ENCODE peak calls at places on chromosome 1, in nine cellular contexts. T is testis, O is lung, L is fibroblast of lung, J is heart left ventricle, M is ovary, S is tibial artery, Y is breast epithelium, G is right atrium auricular region. W is an unnamed sample.
A peak's percentile ranks its signal among the peaks of the same experiment; 100 is the strongest.

GRCh38 chr1:192730206-192730605 is 78.6 kb upstream of the RGS2 start:
- DNase-seq in J (no peak), M (no peak), T (no peak), Y (no peak), L (no peak), G (no peak), O (no peak), S (no peak), W (peak; percentile 68)

GRCh38 chr1:228337031-228337564 is 69.5 kb downstream of the TRIM11 start:
- DNase-seq in S (peak; percentile 5), O (no peak), G (no peak), Y (no peak), J (peak; percentile 23), T (no peak), L (no peak), M (peak; percentile 28), W (no peak)

GRCh38 chr1:228286505-228287417 is 78.9 kb downstream of the OBSCN start:
- DNase-seq in S (no peak), T (no peak), Y (no peak), L (no peak), G (no peak), O (no peak), J (peak; percentile 15), M (peak; percentile 23), W (no peak)

GRCh38 chr1:205604825-205605544 is 26.8 kb downstream of the ELK4 start:
- DNase-seq in M (no peak), T (no peak), G (no peak), S (no peak), J (no peak), L (no peak), O (no peak), Y (no peak), W (no peak)

GRCh38 chr1:61244114-61244513 is 161.8 kb downstream of the NFIA start:
- DNase-seq in M (no peak), Y (no peak), T (no peak), L (peak; percentile 76), G (no peak), S (no peak), O (no peak), J (no peak), W (no peak)

GRCh38 chr1:223711173-223711572 is 1.2 kb upstream of the CAPN2 start:
- DNase-seq in S (no peak), J (peak; percentile 56), T (no peak), L (peak; percentile 60), Y (no peak), M (no peak), G (no peak), O (no peak), W (peak; percentile 53)

GRCh38 chr1:91864017-91864700 is 21.8 kb downstream of the TGFBR3 start:
- DNase-seq in G (no peak), S (no peak), L (peak; percentile 52), T (no peak), O (no peak), M (no peak), J (no peak), Y (peak; percentile 44), W (peak; percentile 74)

GRCh38 chr1:80731241-80731894 is 1069.4 kb upstream of the ADGRL2 start:
- DNase-seq in T (no peak), O (no peak), G (no peak), J (no peak), S (no peak), M (no peak), L (no peak), Y (peak; percentile 33), W (no peak)

GRCh38 chr1:117067528-117068370 is 7.6 kb downstream of the TTF2 start:
- DNase-seq in O (peak; percentile 56), L (peak; percentile 45), G (peak; percentile 67), S (peak; percentile 41), T (peak; percentile 59), M (peak; percentile 50), Y (no peak), J (peak; percentile 53), W (peak; percentile 73)

DNA sequence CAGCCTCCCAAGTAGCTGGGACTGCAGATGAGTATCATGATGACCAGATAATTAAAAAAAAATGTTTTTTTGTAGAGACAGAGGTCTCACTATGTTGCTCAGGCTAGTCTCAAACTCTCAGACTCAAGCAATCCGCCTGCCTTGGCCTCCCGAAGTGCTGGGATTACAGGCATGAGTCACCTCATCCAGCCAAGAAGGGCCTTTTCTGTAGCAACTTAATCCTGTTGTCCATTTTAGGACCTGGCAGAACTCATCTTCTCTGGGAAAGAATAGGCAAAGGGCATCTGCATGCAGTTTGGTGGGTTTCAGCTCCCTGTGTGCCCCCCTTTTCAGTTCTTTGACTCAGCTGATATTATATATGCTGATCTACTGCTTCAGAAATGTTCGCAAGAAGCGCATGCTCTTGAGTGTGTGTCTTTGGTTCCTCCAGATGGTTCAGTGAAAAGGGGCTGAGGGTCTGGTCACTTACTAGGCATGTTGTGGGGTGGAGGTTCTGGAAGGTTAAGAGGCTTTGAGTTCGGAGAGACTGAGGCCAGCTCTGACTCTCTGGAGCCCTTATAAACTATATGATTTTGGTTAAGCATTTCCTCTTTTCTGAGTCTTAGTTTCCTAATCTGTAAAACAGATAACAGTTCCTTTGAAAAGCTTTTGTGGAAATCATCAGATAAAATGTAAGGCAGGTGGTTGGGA is 19.4 kb upstream of the SRSF4 start:
- DNase-seq in S (no peak), O (no peak), Y (no peak), G (no peak), J (no peak), M (no peak), T (no peak), L (no peak), W (no peak)
- H3K36me3 ChIP-seq in S (peaks cover 51% of the 10 kb centered on the region), O (peaks cover 7% of the 10 kb centered on the region), Y (peaks cover 3% of the 10 kb centered on the region), G (peaks cover 44% of the 10 kb centered on the region), J (no peaks in the 10 kb centered on the region), M (no peaks in the 10 kb centered on the region), T (no peaks in the 10 kb centered on the region), L (peaks cover 7% of the 10 kb centered on the region), W (peaks cover 18% of the 10 kb centered on the region)

GRCh38 chr1:44870096-44870495 is 27.0 kb upstream of the PTCH2 start:
- DNase-seq in S (no peak), J (no peak), O (no peak), M (no peak), Y (no peak), G (no peak), L (no peak), T (no peak), W (no peak)
- H3K4me1 ChIP-seq in S (no peaks in the 10 kb centered on the region), J (no peaks in the 10 kb centered on the region), O (no peaks in the 10 kb centered on the region), M (no peaks in the 10 kb centered on the region), Y (no peaks in the 10 kb centered on the region), G (no peaks in the 10 kb centered on the region), L (no peaks in the 10 kb centered on the region), T (no peaks in the 10 kb centered on the region), W (no peaks in the 10 kb centered on the region)

GRCh38 chr1:30569384-30569783 is 154.0 kb downstream of the MATN1 start:
- DNase-seq in S (no peak), G (no peak), T (no peak), Y (no peak), M (no peak), O (no peak), L (no peak), J (no peak), W (no peak)
- TF ChIP-seq CTCF in S (no peak), G (no peak), T (no peak), Y (no peak), M (no peak), O (no peak), L (no peak), J (no peak), W (no peak)

GRCh38 chr1:175397103-175397502 is 204.5 kb upstream of the KIAA0040 start:
- DNase-seq in G (no peak), L (no peak), O (no peak), J (no peak), T (no peak), Y (no peak), M (no peak), S (no peak), W (no peak)

GRCh38 chr1:175390522-175391247 is 198.1 kb upstream of the KIAA0040 start:
- DNase-seq in T (no peak), G (no peak), M (no peak), L (no peak), J (no peak), O (no peak), S (no peak), Y (no peak), W (no peak)

GRCh38 chr1:175390081-175390481 is 197.5 kb upstream of the KIAA0040 start:
- DNase-seq in J (no peak), T (no peak), S (no peak), O (no peak), G (no peak), Y (no peak), M (no peak), L (peak; percentile 14), W (no peak)

GRCh38 chr1:175394739-175395138 is 202.2 kb upstream of the KIAA0040 start:
- DNase-seq in T (no peak), L (no peak), M (no peak), J (no peak), O (no peak), G (no peak), Y (no peak), S (no peak), W (no peak)
- H3K36me3 ChIP-seq in T (no peaks in the 10 kb centered on the region), L (no peaks in the 10 kb centered on the region), M (no peaks in the 10 kb centered on the region), J (no peaks in the 10 kb centered on the region), O (no peaks in the 10 kb centered on the region), G (no peaks in the 10 kb centered on the region), Y (no peaks in the 10 kb centered on the region), S (no peaks in the 10 kb centered on the region), W (no peaks in the 10 kb centered on the region)

GRCh38 chr1:55464550-55464949 is 249.4 kb upstream of the USP24 start:
- DNase-seq in T (no peak), L (no peak), M (no peak), J (no peak), S (no peak), O (no peak), Y (no peak), G (no peak), W (no peak)
- H3K4me1 ChIP-seq in T (peaks cover 22% of the 10 kb centered on the region), L (peaks cover 4% of the 10 kb centered on the region), M (peaks cover 3% of the 10 kb centered on the region), J (no peaks in the 10 kb centered on the region), S (peaks cover 2% of the 10 kb centered on the region), O (no peaks in the 10 kb centered on the region), Y (no peaks in the 10 kb centered on the region), G (no peaks in the 10 kb centered on the region), W (no peaks in the 10 kb centered on the region)

GRCh38 chr1:160414836-160415235 is 14.5 kb downstream of the VANGL2 start:
- DNase-seq in T (no peak), M (no peak), O (no peak), G (no peak), S (no peak), J (no peak), L (no peak), Y (no peak), W (no peak)
- TF ChIP-seq CTCF in T (no peak), M (no peak), O (no peak), G (no peak), S (no peak), J (no peak), L (no peak), Y (no peak), W (no peak)

GRCh38 chr1:151237678-151238466 is 16.7 kb upstream of the PSMD4 start:
- DNase-seq in Y (no peak), T (no peak), J (no peak), S (no peak), M (no peak), L (no peak), G (no peak), O (no peak), W (no peak)
- H3K36me3 ChIP-seq in Y (no peaks in the 10 kb centered on the region), T (no peaks in the 10 kb centered on the region), J (no peaks in the 10 kb centered on the region), S (peaks cover 100% of the 10 kb centered on the region), M (no peaks in the 10 kb centered on the region), L (peaks cover 23% of the 10 kb centered on the region), G (peaks cover 96% of the 10 kb centered on the region), O (peaks cover 66% of the 10 kb centered on the region), W (peaks cover 77% of the 10 kb centered on the region)